ENCODE peak calls at places on chromosome 16, in four cellular contexts. G is H1, W is HepG2, R is K562. N is an unnamed sample.

GRCh38 chr16:1983544-1984346 is at the start of gene GFER:
- DNase-seq in G (peak), W (peak), R (peak), N (peak)

GRCh38 chr16:1152651-1153259 is at the start of gene CACNA1H:
- DNase-seq in G (no peak), W (no peak), R (peak), N (no peak)

GRCh38 chr16:31700200-31700529 is 172.5 kb downstream of the AHSP start:
- DNase-seq in G (peak), W (no peak), R (peak), N (no peak)

GRCh38 chr16:9695152-9695551 is 487.1 kb downstream of the GRIN2A start:
- DNase-seq in G (no peak), W (no peak), R (no peak), N (no peak)

GRCh38 chr16:31200821-31201510 is 1.6 kb downstream of the PYCARD start:
- DNase-seq in G (no peak), W (no peak), R (no peak), N (no peak)

GRCh38 chr16:87129771-87130170 is 187.4 kb downstream of the C16orf95 start:
- DNase-seq in G (no peak), W (no peak), R (no peak), N (no peak)

GRCh38 chr16:30335598-30336474 is 19.3 kb downstream of the CD2BP2 start:
- DNase-seq in G (no peak), W (peak), R (peak), N (peak)

GRCh38 chr16:30342751-30343490 is 12.2 kb downstream of the CD2BP2 start:
- DNase-seq in G (no peak), W (no peak), R (no peak), N (no peak)

GRCh38 chr16:11297492-11298142 is 16.5 kb upstream of the PRM1 start:
- DNase-seq in G (no peak), W (peak), R (peak), N (peak)

GRCh38 chr16:69566437-69567030 is 768 bp downstream of the NFAT5 start:
- DNase-seq in G (no peak), W (peak), R (peak), N (no peak)

GRCh38 chr16:84360170-84360569 is 8.2 kb upstream of the ATP2C2 start:
- DNase-seq in G (no peak), W (no peak), R (no peak), N (no peak)
- TF ChIP-seq BRCA1 in G (no peak), W (no peak), R (no peak), N (no peak)

GRCh38 chr16:79334127-79334526 is 266.4 kb downstream of the MAF start:
- DNase-seq in G (no peak), W (peak), R (peak), N (no peak)
- TF ChIP-seq BRCA1 in G (no peak), W (no peak), R (no peak), N (no peak)

GRCh38 chr16:81717662-81718189 is 61.4 kb upstream of the PLCG2 start:
- DNase-seq in G (no peak), W (no peak), R (no peak), N (peak)

GRCh38 chr16:81713796-81714195 is 65.3 kb upstream of the PLCG2 start:
- DNase-seq in G (no peak), W (no peak), R (no peak), N (no peak)

GRCh38 chr16:81716478-81717210 is 62.4 kb upstream of the PLCG2 start:
- DNase-seq in G (no peak), W (no peak), R (no peak), N (peak)

GRCh38 chr16:81714593-81714992 is 64.5 kb upstream of the PLCG2 start:
- DNase-seq in G (no peak), W (no peak), R (no peak), N (no peak)

GRCh38 chr16:81715358-81716196 is 63.5 kb upstream of the PLCG2 start:
- DNase-seq in G (no peak), W (no peak), R (no peak), N (peak)
- TF ChIP-seq BRCA1 in G (no peak), W (no peak), R (no peak), N (no peak)

GRCh38 chr16:74868501-74868900 is 93.9 kb upstream of the FA2H start:
- DNase-seq in G (no peak), W (peak), R (no peak), N (no peak)

GRCh38 chr16:74871608-74872007 is 97.0 kb upstream of the FA2H start:
- DNase-seq in G (peak), W (no peak), R (no peak), N (no peak)

GRCh38 chr16:74865922-74866598 is 91.4 kb upstream of the FA2H start:
- DNase-seq in G (peak), W (peak), R (no peak), N (no peak)

GRCh38 chr16:74868035-74868434 is 93.4 kb upstream of the FA2H start:
- DNase-seq in G (no peak), W (no peak), R (no peak), N (no peak)

GRCh38 chr16:74867281-74867849 is 92.7 kb upstream of the FA2H start:
- DNase-seq in G (no peak), W (no peak), R (no peak), N (no peak)
- TF ChIP-seq BRCA1 in G (no peak), W (no peak), R (no peak), N (no peak)

GRCh38 chr16:47777191-47777590 is 316.1 kb downstream of the PHKB start:
- DNase-seq in G (no peak), W (no peak), R (no peak), N (no peak)

GRCh38 chr16:47779201-47780016 is 318.3 kb downstream of the PHKB start:
- DNase-seq in G (no peak), W (no peak), R (peak), N (peak)

GRCh38 chr16:47780213-47780612 is 319.1 kb downstream of the PHKB start:
- DNase-seq in G (no peak), W (no peak), R (no peak), N (no peak)

GRCh38 chr16:47774661-47775060 is 313.5 kb downstream of the PHKB start:
- DNase-seq in G (peak), W (peak), R (no peak), N (no peak)

GRCh38 chr16:47778106-47778803 is 317.1 kb downstream of the PHKB start:
- DNase-seq in G (no peak), W (no peak), R (no peak), N (no peak)
- TF ChIP-seq BRCA1 in G (no peak), W (no peak), R (no peak), N (no peak)

GRCh38 chr16:3047387-3047720 is 993 bp downstream of the MMP25 start:
- DNase-seq in G (no peak), W (no peak), R (no peak), N (no peak)

GRCh38 chr16:3044708-3045107 is 1.7 kb upstream of the MMP25 start:
- DNase-seq in G (no peak), W (no peak), R (no peak), N (no peak)

GRCh38 chr16:3042376-3042775 is 4.0 kb upstream of the MMP25 start:
- DNase-seq in G (no peak), W (no peak), R (no peak), N (no peak)

GRCh38 chr16:3046506-3047386 is at the start of gene MMP25:
- DNase-seq in G (no peak), W (no peak), R (peak), N (no peak)

GRCh38 chr16:3045758-3046505 is 429 bp upstream of the MMP25 start:
- DNase-seq in G (no peak), W (no peak), R (peak), N (no peak)
- TF ChIP-seq BRCA1 in G (no peak), W (no peak), R (no peak), N (no peak)

GRCh38 chr16:85152414-85153030 is 40.2 kb upstream of the CIBAR2 start:
- DNase-seq in G (no peak), W (no peak), R (no peak), N (no peak)

GRCh38 chr16:85153046-85153445 is 40.8 kb upstream of the CIBAR2 start:
- DNase-seq in G (no peak), W (no peak), R (no peak), N (no peak)

GRCh38 chr16:85151603-85152413 is 39.5 kb upstream of the CIBAR2 start:
- DNase-seq in G (no peak), W (no peak), R (peak), N (no peak)

GRCh38 chr16:85151079-85151602 is 38.9 kb upstream of the CIBAR2 start:
- DNase-seq in G (no peak), W (no peak), R (no peak), N (no peak)

DNA sequence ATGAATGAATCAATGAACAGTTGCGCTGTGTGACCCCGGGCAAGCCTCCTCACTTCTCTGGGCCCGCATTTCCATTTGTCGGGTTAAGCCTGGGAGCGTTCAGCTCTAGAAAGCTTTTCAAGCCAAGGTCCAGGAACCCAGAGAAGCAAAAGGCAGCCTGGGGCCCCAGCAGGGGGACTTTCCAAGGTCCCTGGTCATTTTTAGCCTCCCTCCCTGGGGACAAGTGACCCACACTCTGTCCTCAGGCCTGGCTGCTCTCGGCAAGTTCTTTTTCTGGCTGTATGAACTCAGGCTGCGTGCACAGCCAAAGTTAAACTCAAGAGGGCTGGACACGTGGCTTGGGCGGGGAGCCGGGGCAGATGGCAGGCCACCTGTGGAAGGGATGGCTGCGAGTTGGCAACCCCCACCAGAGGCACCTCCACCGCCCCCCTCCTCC is 41.4 kb upstream of the CIBAR2 start:
- DNase-seq in G (no peak), W (no peak), R (no peak), N (no peak)
- TF ChIP-seq BRCA1 in G (no peak), W (no peak), R (no peak), N (no peak)